ENCODE peak calls at places on chromosomes 4 and X, in six cellular contexts. K is lower leg skin, Q is AG09309, I is osteocyte, Z is HFF-Myc, M is adrenal gland. P is an unnamed sample.

GRCh38 chr4:36290641-36291040 is 9.2 kb downstream of the DTHD1 start:
- DNase-seq in K (no peak), I (no peak), M (no peak), Z (no peak), Q (no peak), P (no peak)

GRCh38 chr4:169270156-169270809 is 473 bp downstream of the SH3RF1 start:
- DNase-seq in Q (no peak), K (peak), Z (no peak), I (peak), M (peak), P (no peak)

GRCh38 chr4:118989098-118990080 is 100.7 kb downstream of the SYNPO2 start:
- DNase-seq in Z (no peak), I (no peak), K (peak), M (no peak), Q (peak), P (peak)

GRCh38 chr4:153781717-153782416 is 7.0 kb downstream of the SFRP2 start:
- DNase-seq in Q (peak), K (no peak), I (no peak), Z (peak), M (no peak), P (no peak)

GRCh38 chr4:74268643-74269042 is 39.6 kb upstream of the EPGN start:
- DNase-seq in I (no peak), M (no peak), K (no peak), Q (no peak), Z (no peak), P (no peak)

GRCh38 chr4:15020502-15021286 is 18.4 kb downstream of the CPEB2 start:
- DNase-seq in M (no peak), Z (no peak), Q (no peak), K (no peak), I (no peak), P (no peak)

GRCh38 chrX:56089376-56089775 is 142.8 kb upstream of the KLF8 start:
- DNase-seq in Q (no peak), M (no peak), I (no peak), Z (no peak), K (no peak), P (no peak)

GRCh38 chr4:653080-653821 is 20.8 kb downstream of the ATP5ME start:
- DNase-seq in K (no peak), Z (no peak), I (no peak), M (no peak), Q (no peak), P (no peak)

GRCh38 chr4:140150886-140151699 is 2.9 kb downstream of the MAML3 start:
- DNase-seq in M (peak), K (peak), Q (peak), I (peak), Z (peak), P (peak)

GRCh38 chr4:921830-922331 is 10.2 kb downstream of the GAK start:
- DNase-seq in Q (no peak), M (no peak), I (no peak), Z (no peak), K (no peak), P (no peak)

GRCh38 chr4:98586634-98587354 is 71.6 kb downstream of the TSPAN5 start:
- DNase-seq in I (no peak), M (no peak), K (no peak), Z (no peak), Q (no peak), P (no peak)

GRCh38 chrX:25296850-25297249 is 281.1 kb upstream of the ARX start:
- DNase-seq in K (no peak), M (no peak), I (no peak), Z (no peak), Q (no peak), P (no peak)

GRCh38 chrX:108584617-108585211 is 145.1 kb downstream of the COL4A5 start:
- DNase-seq in Z (no peak), I (no peak), M (no peak), K (no peak), Q (no peak), P (no peak)

GRCh38 chrX:40651620-40652223 is 4.4 kb upstream of the CXorf38 start:
- DNase-seq in K (peak), I (no peak), Z (peak), M (peak), Q (peak), P (peak)

GRCh38 chr4:150082241-150082640 is 4.0 kb downstream of the DCLK2 start:
- DNase-seq in Q (no peak), I (no peak), M (peak), Z (no peak), K (no peak), P (no peak)

GRCh38 chr4:150080335-150080734 is 2.1 kb downstream of the DCLK2 start:
- DNase-seq in M (no peak), Z (peak), Q (no peak), I (no peak), K (no peak), P (no peak)

GRCh38 chr4:150078041-150078995 is at the start of gene DCLK2:
- DNase-seq in Z (no peak), M (peak), K (peak), Q (peak), I (peak), P (peak)

GRCh38 chr4:150080875-150081274 is 2.6 kb downstream of the DCLK2 start:
- DNase-seq in I (no peak), K (no peak), Z (no peak), M (no peak), Q (no peak), P (no peak)

GRCh38 chr4:150078996-150079581 is 844 bp downstream of the DCLK2 start:
- DNase-seq in Z (no peak), I (peak), K (no peak), M (peak), Q (no peak), P (no peak)
- TF ChIP-seq CTCF in Z (no peak), I (no peak), K (no peak), M (no peak), Q (peak), P (peak)

GRCh38 chrX:18899796-18900380 is 84.0 kb downstream of the PHKA2 start:
- DNase-seq in K (no peak), Q (no peak), Z (no peak), M (peak), I (no peak), P (no peak)
- TF ChIP-seq CTCF in K (no peak), Q (peak), Z (no peak), M (peak), I (peak), P (peak)

GRCh38 chr4:143025111-143025704 is 159.5 kb upstream of the USP38 start:
- DNase-seq in M (no peak), Q (peak), K (no peak), Z (no peak), I (no peak), P (peak)
- TF ChIP-seq CTCF in M (peak), Q (peak), K (no peak), Z (peak), I (peak), P (peak)

GRCh38 chrX:34638116-34638515 is 19.0 kb downstream of the TMEM47 start:
- DNase-seq in I (no peak), Z (no peak), Q (no peak), M (no peak), K (no peak), P (no peak)
- TF ChIP-seq CTCF in I (peak), Z (peak), Q (peak), M (peak), K (no peak), P (peak)

DNA sequence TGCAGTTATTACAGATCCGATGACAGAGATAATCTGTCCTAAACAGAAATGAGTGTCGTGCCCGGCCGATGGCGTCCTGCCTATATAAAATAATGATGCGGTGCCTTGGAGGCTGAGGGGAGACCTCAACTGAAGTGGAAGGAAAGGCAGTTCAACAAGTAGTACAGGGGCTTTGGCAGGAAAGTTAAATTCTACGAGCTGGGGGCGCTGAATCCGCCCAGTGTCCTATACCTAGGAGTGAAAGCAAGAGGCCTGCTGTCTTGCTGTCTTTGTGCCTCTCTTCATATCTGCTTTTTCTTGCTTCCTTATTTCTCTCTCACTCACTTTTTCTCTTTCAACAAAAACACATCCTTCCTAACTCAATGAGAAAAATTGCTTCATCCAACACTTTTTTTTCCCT is 82.2 kb upstream of the PRPS2 start:
- DNase-seq in I (no peak), Z (no peak), K (no peak), M (no peak), Q (no peak), P (no peak)
- TF ChIP-seq CTCF in I (no peak), Z (peak), K (no peak), M (no peak), Q (no peak), P (no peak)